ENCODE peak calls at places on chromosomes 3 and 15, in five cellular contexts. N is HCT116, Q is HFFc6, V is tibial artery, A is PC-9. J is an unnamed sample.

GRCh38 chr3:16300881-16301359 is 35.9 kb downstream of the OXNAD1 start:
- DNase-seq in N (no peak), A (no peak), V (no peak), Q (no peak), J (no peak)

GRCh38 chr15:56241374-56242085 is 2.1 kb downstream of the RFX7 start:
- DNase-seq in Q (no peak), A (no peak), N (no peak), V (no peak), J (no peak)

GRCh38 chr15:92733934-92734521 is 78.5 kb upstream of the FAM174B start:
- DNase-seq in Q (no peak), V (no peak), N (no peak), A (no peak), J (no peak)

GRCh38 chr3:100027321-100027720 is 87.0 kb downstream of the FILIP1L start:
- DNase-seq in N (no peak), V (no peak), Q (no peak), A (no peak), J (no peak)

GRCh38 chr3:134666466-134666865 is 15.6 kb upstream of the KY start:
- DNase-seq in A (no peak), V (no peak), Q (peak), N (no peak), J (no peak)

GRCh38 chr3:32177702-32178198 is 60.7 kb upstream of the CMTM8 start:
- DNase-seq in A (peak), N (peak), Q (peak), V (peak), J (no peak)

GRCh38 chr3:53806182-53807116 is 39.8 kb downstream of the CHDH start:
- DNase-seq in V (no peak), A (no peak), N (no peak), Q (peak), J (no peak)

GRCh38 chr15:63019539-63020109 is 22.9 kb upstream of the TPM1 start:
- DNase-seq in V (no peak), Q (peak), A (peak), N (peak), J (no peak)

GRCh38 chr3:154176036-154176435 is 54.8 kb downstream of the ARHGEF26 start:
- DNase-seq in A (no peak), Q (no peak), N (no peak), V (no peak), J (no peak)

GRCh38 chr3:139676634-139677197 is 1.1 kb downstream of the NMNAT3 start:
- DNase-seq in Q (no peak), V (no peak), N (no peak), A (no peak), J (no peak)

GRCh38 chr3:2921903-2922302 is 188.3 kb downstream of the IL5RA start:
- DNase-seq in N (no peak), Q (no peak), V (no peak), A (no peak), J (peak)

GRCh38 chr3:78957456-78957855 is 810.3 kb downstream of the ROBO1 start:
- DNase-seq in N (no peak), Q (no peak), V (no peak), A (no peak), J (no peak)

GRCh38 chr15:31435891-31436628 is 109.4 kb downstream of the KLF13 start:
- DNase-seq in A (no peak), Q (no peak), V (peak), N (peak), J (no peak)

GRCh38 chr15:75694241-75695182 is 18.1 kb downstream of the CSPG4 start:
- DNase-seq in V (peak), A (peak), N (no peak), Q (peak), J (no peak)

GRCh38 chr15:66733976-66734375 is 31.9 kb downstream of the SMAD6 start:
- DNase-seq in N (no peak), V (peak), A (no peak), Q (no peak), J (no peak)

GRCh38 chr3:134600685-134601502 is 49.9 kb downstream of the KY start:
- DNase-seq in Q (peak), A (peak), V (peak), N (peak), J (peak)

GRCh38 chr3:183532620-183533409 is 22.7 kb downstream of the KLHL6 start:
- DNase-seq in A (no peak), V (no peak), N (no peak), Q (no peak), J (no peak)

GRCh38 chr3:65443739-65444447 is 594.8 kb downstream of the MAGI1 start:
- DNase-seq in A (no peak), V (no peak), Q (no peak), N (no peak), J (no peak)

GRCh38 chr3:177752841-177753240 is 555.6 kb upstream of the TBL1XR1 start:
- DNase-seq in N (no peak), Q (no peak), V (no peak), A (no peak), J (no peak)

GRCh38 chr3:177751770-177752169 is 554.5 kb upstream of the TBL1XR1 start:
- DNase-seq in A (no peak), N (no peak), Q (no peak), V (no peak), J (no peak)

GRCh38 chr3:177750436-177750835 is 553.2 kb upstream of the TBL1XR1 start:
- DNase-seq in V (no peak), N (no peak), Q (no peak), A (no peak), J (no peak)

GRCh38 chr3:177754508-177754921 is 557.2 kb upstream of the TBL1XR1 start:
- DNase-seq in A (no peak), V (no peak), Q (no peak), N (no peak), J (no peak)

DNA sequence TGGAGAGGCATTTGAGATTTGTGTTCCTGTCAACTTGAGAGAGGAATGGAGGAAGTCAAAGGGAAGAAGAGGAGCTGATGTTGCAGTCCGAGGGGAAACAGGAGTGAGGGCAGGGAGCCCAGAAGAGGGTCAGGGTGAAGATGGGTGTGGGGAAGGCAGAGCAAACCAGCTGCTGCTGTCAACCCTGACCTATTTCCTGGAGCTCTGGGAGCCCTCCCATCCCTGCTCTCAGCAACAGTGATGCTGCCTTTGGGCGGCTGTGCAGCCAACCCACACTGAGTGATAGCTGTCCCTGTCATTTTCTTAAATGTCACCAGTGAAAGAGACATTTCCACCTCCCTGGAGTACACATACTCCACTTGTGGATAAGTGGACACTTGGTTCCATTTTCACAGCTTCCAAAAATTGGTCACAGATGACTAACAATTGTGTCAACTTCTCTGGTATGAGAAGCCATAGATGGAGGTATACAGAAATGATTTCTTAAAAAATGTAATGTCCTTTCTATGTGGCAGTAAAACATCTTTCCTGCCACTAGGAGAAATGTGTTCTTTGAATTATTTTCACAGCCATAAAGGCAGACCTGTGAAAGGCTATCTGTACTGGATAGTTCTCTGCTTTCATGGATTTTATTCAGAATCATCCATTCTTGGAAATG is 556.3 kb upstream of the TBL1XR1 start:
- DNase-seq in Q (peak), A (no peak), N (no peak), V (peak), J (no peak)
- TF ChIP-seq CTCF in Q (peak), A (no peak), N (no peak), V (no peak), J (no peak)

GRCh38 chr15:89673162-89673506 is 6.0 kb downstream of the PLIN1 start:
- DNase-seq in N (peak), V (no peak), A (no peak), Q (no peak), J (peak)
- TF ChIP-seq CTCF in N (peak), V (no peak), A (peak), Q (peak), J (peak)

DNA sequence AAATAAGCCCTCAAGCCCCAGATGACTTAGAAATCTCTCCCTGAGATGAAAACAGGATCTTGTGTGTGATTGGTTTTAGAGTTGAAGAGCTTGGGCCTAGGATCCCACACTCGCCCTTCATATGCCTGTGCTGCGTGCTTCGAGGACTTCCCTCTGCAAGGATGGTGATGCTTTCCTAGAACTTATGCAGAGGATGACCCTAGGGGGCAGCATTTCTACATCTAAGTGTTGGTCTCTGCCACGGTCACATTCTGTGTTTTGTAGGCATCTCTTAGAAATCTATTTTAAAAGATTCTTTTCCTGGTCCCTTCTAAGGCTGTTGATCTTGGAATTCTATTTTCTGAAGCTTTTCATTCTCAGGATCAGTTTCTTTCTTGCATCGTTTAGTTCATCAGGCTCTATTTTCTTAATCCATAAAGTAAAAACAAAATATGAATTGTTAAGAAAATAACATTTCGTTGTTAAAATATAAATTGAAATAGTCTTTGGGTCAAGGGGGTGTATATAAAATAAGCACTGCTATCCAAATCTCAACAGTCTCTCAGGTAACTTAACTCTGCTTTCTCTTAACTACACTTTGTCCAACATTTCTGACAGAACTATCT is 45.7 kb downstream of the WDR76 start:
- DNase-seq in N (peak), Q (peak), V (no peak), A (peak), J (peak)
- TF ChIP-seq CTCF in N (peak), Q (peak), V (peak), A (peak), J (peak)

GRCh38 chr3:189822726-189823125 is 191.5 kb downstream of the TP63 start:
- DNase-seq in Q (no peak), A (no peak), N (no peak), V (no peak), J (no peak)
- TF ChIP-seq CTCF in Q (no peak), A (no peak), N (peak), V (no peak), J (no peak)

DNA sequence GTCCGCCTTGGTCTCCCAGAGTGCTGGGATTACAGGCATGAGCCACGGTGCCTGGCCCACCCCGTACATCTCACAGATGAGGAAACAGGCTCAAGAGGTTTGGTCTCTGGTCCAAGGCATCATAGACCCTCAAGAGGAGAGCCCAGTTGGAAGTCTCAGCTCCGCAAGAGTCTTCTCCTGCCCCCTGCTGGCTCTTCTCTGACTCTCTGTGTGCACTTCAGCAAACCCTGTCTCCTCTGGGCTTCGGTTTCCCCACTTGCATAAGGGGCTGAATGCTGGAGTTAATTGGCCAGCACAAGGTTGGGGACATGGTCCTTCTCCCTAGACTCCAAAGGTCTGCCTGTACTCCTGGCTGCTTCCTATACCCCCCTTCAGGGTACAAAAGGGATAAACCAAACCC is 3.9 kb downstream of the MST1R start:
- DNase-seq in A (no peak), Q (no peak), V (no peak), N (no peak), J (no peak)
- TF ChIP-seq CTCF in A (no peak), Q (peak), V (no peak), N (peak), J (no peak)

DNA sequence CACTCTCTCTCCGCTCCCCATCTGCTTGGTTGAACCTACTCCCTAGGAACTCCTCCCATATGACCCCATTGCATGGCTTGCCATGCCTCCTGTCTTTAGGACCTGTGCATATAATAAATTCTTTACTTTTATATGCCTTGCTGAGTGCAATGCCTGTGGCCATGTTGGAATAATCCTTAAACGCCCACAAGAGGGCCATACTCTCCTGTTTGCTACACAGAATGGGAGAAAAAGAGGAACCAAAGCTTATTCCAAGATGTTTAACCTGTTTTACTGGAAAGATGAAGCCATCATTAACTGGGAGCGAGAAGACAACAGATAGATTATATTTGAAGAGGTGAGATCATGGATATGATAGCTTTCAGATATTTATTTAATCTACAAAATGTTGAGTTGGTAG is 1097.8 kb downstream of the NAALADL2 start:
- DNase-seq in Q (peak), V (no peak), A (no peak), N (no peak), J (no peak)
- TF ChIP-seq CTCF in Q (peak), V (no peak), A (peak), N (peak), J (no peak)

GRCh38 chr15:90090226-90090848 is 11.9 kb downstream of the IDH2 start:
- DNase-seq in N (no peak), V (no peak), Q (no peak), A (no peak), J (no peak)

GRCh38 chr15:90084876-90085423 is 17.3 kb downstream of the IDH2 start:
- DNase-seq in N (no peak), A (no peak), V (no peak), Q (no peak), J (no peak)

GRCh38 chr15:90085565-90085964 is 16.7 kb downstream of the IDH2 start:
- DNase-seq in N (no peak), A (no peak), V (no peak), Q (no peak), J (no peak)

GRCh38 chr15:90086868-90087268 is 15.4 kb downstream of the IDH2 start:
- DNase-seq in Q (peak), N (no peak), V (no peak), A (peak), J (peak)

GRCh38 chr15:90087454-90088154 is 14.7 kb downstream of the IDH2 start:
- DNase-seq in N (no peak), Q (peak), V (no peak), A (no peak), J (no peak)
- TF ChIP-seq CTCF in N (peak), Q (no peak), V (no peak), A (no peak), J (no peak)

GRCh38 chr15:42736793-42737528 is at the start of gene CDAN1:
- DNase-seq in N (peak), V (peak), A (peak), Q (peak), J (peak)
- TF ChIP-seq CTCF in N (no peak), V (no peak), A (no peak), Q (no peak), J (no peak)

J was measured in GM13976.